ENCODE peak calls at places on chromosomes 16 and 17, in five cellular contexts. U is stomach; R is transverse colon; B is OCI-LY7; N is CD4-positive, alpha-beta T cell. A is an unnamed sample.

GRCh38 chr17:50299776-50300175 is 25.5 kb downstream of the TMEM92 start:
- DNase-seq in U (no peak), R (no peak), B (no peak), N (no peak), A (no peak)

GRCh38 chr16:87350681-87351319 is 32.8 kb downstream of the FBXO31 start:
- DNase-seq in U (no peak), R (no peak), B (no peak), N (no peak), A (peak; percentile 38)

GRCh38 chr16:4702466-4702808 is 9.1 kb downstream of the NUDT16L1 start:
- DNase-seq in U (no peak), R (no peak), B (no peak), N (no peak), A (no peak)

GRCh38 chr17:77721823-77722160 is 236.7 kb upstream of the TNRC6C start:
- DNase-seq in U (no peak), R (no peak), B (no peak), N (no peak), A (no peak)

GRCh38 chr17:61393904-61394629 is 5.6 kb upstream of the TBX2 start:
- DNase-seq in U (no peak), R (no peak), B (no peak), N (no peak), A (no peak)

GRCh38 chr17:59671386-59671785 is 35.8 kb downstream of the PTRH2 start:
- DNase-seq in U (no peak), R (no peak), B (no peak), N (no peak), A (no peak)

GRCh38 chr17:39595294-39595693 is 12.4 kb downstream of the NEUROD2 start:
- DNase-seq in U (no peak), R (no peak), B (no peak), N (no peak), A (no peak)

GRCh38 chr16:48611329-48612137 is 1.6 kb upstream of the N4BP1 start:
- DNase-seq in U (peak; percentile 62), R (peak; percentile 67), B (no peak), N (peak; percentile 71), A (no peak)

GRCh38 chr17:56141046-56141839 is 12.0 kb upstream of the ANKFN1 start:
- DNase-seq in U (no peak), R (no peak), B (no peak), N (no peak), A (peak; percentile 60)

GRCh38 chr17:61474235-61474927 is 22.2 kb downstream of the TBX4 start:
- DNase-seq in U (no peak), R (no peak), B (no peak), N (no peak), A (no peak)

GRCh38 chr16:3810818-3811217 is 69.7 kb downstream of the CREBBP start:
- DNase-seq in U (no peak), R (no peak), B (no peak), N (no peak), A (no peak)

DNA sequence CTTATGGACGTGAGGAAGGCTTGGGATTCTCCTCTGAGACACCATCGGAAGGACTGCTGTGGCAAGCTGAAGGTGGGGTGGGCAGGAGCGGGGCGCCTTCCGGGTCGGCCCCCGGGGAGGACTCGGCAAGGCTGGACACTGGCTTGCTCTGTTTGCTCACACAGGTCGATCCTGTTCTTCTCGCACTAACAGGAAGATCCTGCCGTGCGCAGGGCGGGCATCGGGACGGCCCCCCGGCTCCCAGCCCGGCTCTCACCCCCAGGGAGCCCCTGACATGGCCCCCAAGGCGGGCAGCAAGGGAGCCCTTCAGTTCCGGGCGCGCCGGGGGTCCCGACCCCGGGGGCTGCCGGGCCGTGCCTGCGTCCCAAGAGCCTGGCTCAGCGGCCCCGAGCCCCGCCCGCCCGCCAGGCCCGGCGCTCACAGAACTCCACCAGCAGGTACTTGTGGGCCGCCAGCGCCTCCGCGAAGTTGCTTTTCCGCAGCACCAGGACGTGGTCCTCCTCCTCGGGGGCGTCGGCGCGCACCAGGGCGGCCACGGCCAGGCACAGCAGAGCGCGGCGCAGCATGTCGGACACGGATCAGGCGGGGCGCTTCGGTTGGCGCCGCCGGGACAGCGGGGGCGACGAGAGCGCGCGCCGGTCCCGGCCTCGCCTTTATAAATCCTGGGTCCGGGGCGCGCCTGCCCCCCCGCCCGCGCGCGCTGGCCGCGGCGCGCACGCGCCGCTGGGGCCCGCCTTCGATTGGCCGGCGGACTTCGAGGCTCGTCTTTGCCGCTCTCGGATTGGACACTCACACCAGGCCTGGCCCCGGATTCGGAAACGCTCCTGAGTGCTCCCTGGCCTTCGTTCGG is at the start of gene P4HB:
- DNase-seq in U (no peak), R (peak; percentile 33), B (peak; percentile 30), N (no peak), A (no peak)
- H3K27ac ChIP-seq in U (peak within 1 kb of the TSS; percentile 92), R (peak within 1 kb of the TSS; percentile 99), B (peak within 1 kb of the TSS; percentile 68), N (peak within 1 kb of the TSS; percentile 95), A (peak within 1 kb of the TSS; percentile 91)

GRCh38 chr17:76274559-76274956 is 9.4 kb downstream of the UBALD2 start:
- DNase-seq in U (no peak), R (no peak), B (no peak), N (no peak), A (no peak)
- H3K27ac ChIP-seq in U (no peak overlapping the region), R (no peak overlapping the region), B (no peak overlapping the region), N (no peak overlapping the region), A (no peak overlapping the region)

GRCh38 chr17:882827-883585 is 96.6 kb downstream of the NXN start:
- DNase-seq in U (peak; percentile 78), R (peak; percentile 34), B (no peak), N (no peak), A (peak; percentile 60)
- H3K27ac ChIP-seq in U (peak overlapping the region; percentile 72), R (peak overlapping the region; percentile 89), B (no peak overlapping the region), N (no peak overlapping the region), A (peak overlapping the region; percentile 65)

DNA sequence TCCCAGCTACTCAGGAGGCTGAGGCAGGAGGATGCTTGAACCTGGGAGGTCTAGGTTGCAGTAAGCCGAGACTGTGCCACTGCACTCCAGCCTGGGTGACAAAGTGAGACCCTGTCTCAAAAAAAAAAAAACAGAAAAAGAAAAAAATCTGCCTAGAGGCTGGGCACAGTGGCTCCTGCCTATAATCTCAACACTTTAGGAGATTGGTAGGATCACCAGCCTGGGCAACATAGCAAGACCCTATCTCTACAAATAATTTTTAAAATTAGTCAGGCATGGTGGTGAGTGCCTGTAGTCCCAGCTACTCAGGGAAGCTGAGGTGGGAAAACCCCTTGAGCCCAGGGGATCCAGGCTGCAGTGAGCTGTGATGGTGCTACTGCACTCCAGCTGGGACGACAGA is 17.7 kb downstream of the CUEDC1 start:
- DNase-seq in U (no peak), R (no peak), B (no peak), N (no peak), A (no peak)
- H3K27ac ChIP-seq in U (no peak overlapping the region), R (peak overlapping the region; percentile 97), B (no peak overlapping the region), N (no peak overlapping the region), A (no peak overlapping the region)

GRCh38 chr17:55124730-55125129 is 140.0 kb upstream of the HLF start:
- DNase-seq in U (no peak), R (peak; percentile 57), B (no peak), N (no peak), A (no peak)
- H3K27ac ChIP-seq in U (no peak overlapping the region), R (no peak overlapping the region), B (no peak overlapping the region), N (no peak overlapping the region), A (no peak overlapping the region)

GRCh38 chr17:58668598-58668935 is 23.3 kb downstream of the TEX14 start:
- DNase-seq in U (no peak), R (no peak), B (no peak), N (no peak), A (no peak)
- H3K27ac ChIP-seq in U (no peak overlapping the region), R (no peak overlapping the region), B (no peak overlapping the region), N (no peak overlapping the region), A (no peak overlapping the region)

GRCh38 chr16:23953476-23953875 is 117.7 kb downstream of the PRKCB start:
- DNase-seq in U (no peak), R (no peak), B (no peak), N (no peak), A (no peak)
- H3K27ac ChIP-seq in U (no peak overlapping the region), R (no peak overlapping the region), B (no peak overlapping the region), N (no peak overlapping the region), A (no peak overlapping the region)